ENCODE peak calls at places on chromosomes 1 and 21, in four cellular contexts. B, E, N and U are unnamed samples.

GRCh38 chr1:96722161-96722908 is 751 bp downstream of the PTBP2 start:
- DNase-seq in B (peak), E (peak), N (no peak), U (peak)

GRCh38 chr1:245211035-245211749 is 56.4 kb downstream of the KIF26B start:
- DNase-seq in B (no peak), E (no peak), N (no peak), U (no peak)

GRCh38 chr1:228016181-228016510 is 9.3 kb downstream of the WNT3A start:
- DNase-seq in B (no peak), E (no peak), N (no peak), U (no peak)

GRCh38 chr1:22689505-22689904 is 21.1 kb upstream of the EPHB2 start:
- DNase-seq in B (no peak), E (peak), N (peak), U (peak)

GRCh38 chr1:2231667-2232254 is 3.6 kb downstream of the SKI start:
- DNase-seq in B (no peak), E (peak), N (no peak), U (peak)

GRCh38 chr1:232519186-232519585 is 110.7 kb downstream of the SIPA1L2 start:
- DNase-seq in B (no peak), E (no peak), N (no peak), U (no peak)

GRCh38 chr1:159869173-159869572 is 6.7 kb upstream of the VSIG8 start:
- DNase-seq in B (no peak), E (peak), N (peak), U (peak)

GRCh38 chr1:189432761-189433160 is 1044.9 kb downstream of the BRINP3 start:
- DNase-seq in B (no peak), E (peak), N (no peak), U (peak)

GRCh38 chr1:204089044-204089751 is 16.3 kb downstream of the SOX13 start:
- DNase-seq in B (no peak), E (peak), N (no peak), U (no peak)

GRCh38 chr1:228902781-228903572 is 167.7 kb downstream of the RHOU start:
- DNase-seq in B (no peak), E (peak), N (peak), U (peak)

GRCh38 chr1:19824541-19824940 is 9.5 kb upstream of the RNF186 start:
- DNase-seq in B (peak), E (no peak), N (no peak), U (peak)

GRCh38 chr1:15075812-15076211 is 77.7 kb upstream of the TMEM51 start:
- DNase-seq in B (no peak), E (no peak), N (no peak), U (no peak)

GRCh38 chr1:7015022-7015421 is 229.8 kb downstream of the CAMTA1 start:
- DNase-seq in B (no peak), E (no peak), N (no peak), U (no peak)

GRCh38 chr1:9422921-9423505 is 116.3 kb upstream of the SLC25A33 start:
- DNase-seq in B (peak), E (no peak), N (no peak), U (no peak)

GRCh38 chr1:27773732-27774445 is 870 bp downstream of the STX12 start:
- DNase-seq in B (peak), E (peak), N (no peak), U (peak)

GRCh38 chr1:219027161-219027673 is 146.5 kb upstream of the LYPLAL1 start:
- DNase-seq in B (no peak), E (no peak), N (no peak), U (no peak)

GRCh38 chr1:3372317-3372716 is 82.1 kb upstream of the ARHGEF16 start:
- DNase-seq in B (no peak), E (no peak), N (no peak), U (no peak)

GRCh38 chr1:100643430-100644196 is 75.9 kb upstream of the VCAM1 start:
- DNase-seq in B (no peak), E (no peak), N (no peak), U (peak)

GRCh38 chr1:181178241-181178640 is 89.7 kb downstream of the IER5 start:
- DNase-seq in B (no peak), E (no peak), N (no peak), U (no peak)

GRCh38 chr1:240350910-240351331 is 259.2 kb downstream of the FMN2 start:
- DNase-seq in B (no peak), E (peak), N (no peak), U (peak)

GRCh38 chr1:42420911-42421585 is 34.8 kb downstream of the ZMYND12 start:
- DNase-seq in B (no peak), E (peak), N (peak), U (peak)

GRCh38 chr1:102572637-102573036 is 535.7 kb downstream of the COL11A1 start:
- DNase-seq in B (no peak), E (no peak), N (no peak), U (no peak)

GRCh38 chr1:165408518-165408917 is 36.4 kb downstream of the RXRG start:
- DNase-seq in B (peak), E (peak), N (no peak), U (peak)

GRCh38 chr1:175887981-175888428 is 144.6 kb upstream of the TNR start:
- DNase-seq in B (peak), E (peak), N (no peak), U (peak)

GRCh38 chr21:37551406-37552355 is 185.1 kb downstream of the DYRK1A start:
- DNase-seq in B (no peak), E (no peak), N (no peak), U (no peak)

GRCh38 chr1:226708342-226708780 is 30.7 kb downstream of the ITPKB start:
- DNase-seq in B (no peak), E (peak), N (no peak), U (peak)